ENCODE peak calls at places on chromosomes 1 and 21, in eight cellular contexts. One of them, this sample, is unnamed.

GRCh38 chr1:226870026-226870322 is 442 bp upstream of the PSEN2 start:
- DNase-seq in GM06990: no peak
- DNase-seq in neural crest cell: no peak
- DNase-seq in NCI-H2081: no peak
- DNase-seq in RWPE1: peak; percentile 52
- DNase-seq in GM23248: no peak
- DNase-seq in CD8-positive, alpha-beta memory T cell: no peak
- DNase-seq in Panc1: no peak
- DNase-seq in this sample: no peak

GRCh38 chr1:111707906-111708305 is 31.3 kb downstream of the INKA2 start:
- DNase-seq in GM06990: no peak
- DNase-seq in CD8-positive, alpha-beta memory T cell: no peak
- DNase-seq in NCI-H2081: no peak
- DNase-seq in GM23248: no peak
- DNase-seq in RWPE1: no peak
- DNase-seq in neural crest cell: no peak
- DNase-seq in Panc1: no peak
- DNase-seq in this sample: no peak

GRCh38 chr1:39387452-39387851 is 104.0 kb upstream of the BMP8A start:
- DNase-seq in NCI-H2081: no peak
- DNase-seq in Panc1: no peak
- DNase-seq in CD8-positive, alpha-beta memory T cell: no peak
- DNase-seq in GM06990: no peak
- DNase-seq in neural crest cell: no peak
- DNase-seq in RWPE1: peak; percentile 68
- DNase-seq in GM23248: peak; percentile 88
- DNase-seq in this sample: no peak

GRCh38 chr1:226903819-226904710 is 33.6 kb downstream of the PSEN2 start:
- DNase-seq in Panc1: no peak
- DNase-seq in NCI-H2081: no peak
- DNase-seq in CD8-positive, alpha-beta memory T cell: no peak
- DNase-seq in GM23248: peak; percentile 55
- DNase-seq in neural crest cell: no peak
- DNase-seq in GM06990: no peak
- DNase-seq in RWPE1: no peak
- DNase-seq in this sample: no peak

GRCh38 chr1:158952416-158952815 is 21.1 kb downstream of the PYHIN1 start:
- DNase-seq in GM06990: no peak
- DNase-seq in RWPE1: no peak
- DNase-seq in Panc1: no peak
- DNase-seq in CD8-positive, alpha-beta memory T cell: no peak
- DNase-seq in GM23248: no peak
- DNase-seq in neural crest cell: no peak
- DNase-seq in NCI-H2081: no peak
- DNase-seq in this sample: no peak

GRCh38 chr1:163875927-163876320 is 554.2 kb downstream of the NUF2 start:
- DNase-seq in Panc1: no peak
- DNase-seq in GM23248: peak; percentile 92
- DNase-seq in GM06990: no peak
- DNase-seq in CD8-positive, alpha-beta memory T cell: no peak
- DNase-seq in neural crest cell: no peak
- DNase-seq in NCI-H2081: no peak
- DNase-seq in RWPE1: no peak
- DNase-seq in this sample: no peak

GRCh38 chr1:11913291-11913690 is 12.9 kb downstream of the KIAA2013 start:
- DNase-seq in neural crest cell: no peak
- DNase-seq in GM06990: no peak
- DNase-seq in Panc1: no peak
- DNase-seq in GM23248: no peak
- DNase-seq in CD8-positive, alpha-beta memory T cell: no peak
- DNase-seq in NCI-H2081: no peak
- DNase-seq in RWPE1: no peak
- DNase-seq in this sample: no peak

GRCh38 chr1:88141499-88142074 is 542.5 kb upstream of the PKN2 start:
- DNase-seq in CD8-positive, alpha-beta memory T cell: no peak
- DNase-seq in NCI-H2081: no peak
- DNase-seq in GM23248: no peak
- DNase-seq in Panc1: no peak
- DNase-seq in RWPE1: no peak
- DNase-seq in neural crest cell: no peak
- DNase-seq in GM06990: no peak
- DNase-seq in this sample: no peak

GRCh38 chr1:53638641-53639035 is 100.3 kb downstream of the GLIS1 start:
- DNase-seq in GM06990: no peak
- DNase-seq in NCI-H2081: no peak
- DNase-seq in neural crest cell: no peak
- DNase-seq in CD8-positive, alpha-beta memory T cell: no peak
- DNase-seq in RWPE1: no peak
- DNase-seq in Panc1: no peak
- DNase-seq in GM23248: no peak
- DNase-seq in this sample: no peak

GRCh38 chr1:78619446-78619802 is 824 bp upstream of the IFI44L start:
- DNase-seq in CD8-positive, alpha-beta memory T cell: no peak
- DNase-seq in GM06990: no peak
- DNase-seq in GM23248: no peak
- DNase-seq in neural crest cell: no peak
- DNase-seq in RWPE1: peak; percentile 1
- DNase-seq in NCI-H2081: no peak
- DNase-seq in Panc1: no peak
- DNase-seq in this sample: no peak

GRCh38 chr1:3019516-3020051 is 1.7 kb upstream of the ACTRT2 start:
- DNase-seq in GM23248: no peak
- DNase-seq in RWPE1: no peak
- DNase-seq in NCI-H2081: no peak
- DNase-seq in GM06990: no peak
- DNase-seq in Panc1: no peak
- DNase-seq in neural crest cell: no peak
- DNase-seq in CD8-positive, alpha-beta memory T cell: no peak
- DNase-seq in this sample: no peak

GRCh38 chr1:73839922-73840321 is 358.1 kb downstream of the LRRIQ3 start:
- DNase-seq in CD8-positive, alpha-beta memory T cell: no peak
- DNase-seq in GM23248: peak; percentile 3
- DNase-seq in NCI-H2081: peak; percentile 10
- DNase-seq in neural crest cell: no peak
- DNase-seq in Panc1: no peak
- DNase-seq in RWPE1: no peak
- DNase-seq in GM06990: no peak
- DNase-seq in this sample: no peak

GRCh38 chr21:41766883-41767605 is at the start of gene RIPK4:
- DNase-seq in CD8-positive, alpha-beta memory T cell: peak; percentile 25
- DNase-seq in Panc1: no peak
- DNase-seq in RWPE1: peak; percentile 90
- DNase-seq in GM23248: peak; percentile 80
- DNase-seq in GM06990: peak; percentile 58
- DNase-seq in neural crest cell: no peak
- DNase-seq in NCI-H2081: peak; percentile 76
- DNase-seq in this sample: peak; percentile 61

GRCh38 chr1:208230668-208231529 is 13.3 kb downstream of the PLXNA2 start:
- DNase-seq in NCI-H2081: no peak
- DNase-seq in GM23248: no peak
- DNase-seq in neural crest cell: no peak
- DNase-seq in GM06990: no peak
- DNase-seq in RWPE1: peak; percentile 50
- DNase-seq in CD8-positive, alpha-beta memory T cell: no peak
- DNase-seq in Panc1: no peak
- DNase-seq in this sample: no peak

GRCh38 chr1:225876900-225877510 is 5.2 kb downstream of the TMEM63A start:
- DNase-seq in Panc1: no peak
- DNase-seq in GM23248: no peak
- DNase-seq in neural crest cell: no peak
- DNase-seq in CD8-positive, alpha-beta memory T cell: no peak
- DNase-seq in RWPE1: no peak
- DNase-seq in NCI-H2081: no peak
- DNase-seq in GM06990: no peak
- DNase-seq in this sample: no peak

GRCh38 chr21:44436958-44437357 is 18.4 kb upstream of the LRRC3 start:
- DNase-seq in RWPE1: no peak
- DNase-seq in GM06990: no peak
- DNase-seq in neural crest cell: no peak
- DNase-seq in GM23248: no peak
- DNase-seq in NCI-H2081: no peak
- DNase-seq in CD8-positive, alpha-beta memory T cell: no peak
- DNase-seq in Panc1: no peak
- DNase-seq in this sample: no peak

GRCh38 chr1:185984113-185984836 is 250.1 kb downstream of the HMCN1 start:
- DNase-seq in GM06990: no peak
- DNase-seq in NCI-H2081: no peak
- DNase-seq in GM23248: no peak
- DNase-seq in neural crest cell: no peak
- DNase-seq in CD8-positive, alpha-beta memory T cell: no peak
- DNase-seq in Panc1: no peak
- DNase-seq in RWPE1: no peak
- DNase-seq in this sample: no peak

GRCh38 chr21:26448751-26449150 is 124.3 kb downstream of the CYYR1 start:
- DNase-seq in CD8-positive, alpha-beta memory T cell: no peak
- DNase-seq in Panc1: no peak
- DNase-seq in GM23248: peak; percentile 84
- DNase-seq in GM06990: no peak
- DNase-seq in RWPE1: peak; percentile 13
- DNase-seq in neural crest cell: no peak
- DNase-seq in NCI-H2081: no peak
- DNase-seq in this sample: no peak

GRCh38 chr1:231708394-231708793 is 81.8 kb downstream of the DISC1 start:
- DNase-seq in GM06990: no peak
- DNase-seq in Panc1: no peak
- DNase-seq in GM23248: no peak
- DNase-seq in CD8-positive, alpha-beta memory T cell: no peak
- DNase-seq in RWPE1: no peak
- DNase-seq in neural crest cell: no peak
- DNase-seq in NCI-H2081: no peak
- DNase-seq in this sample: no peak

GRCh38 chr1:50750021-50750619 is 209.9 kb downstream of the FAF1 start:
- DNase-seq in RWPE1: peak; percentile 30
- DNase-seq in Panc1: no peak
- DNase-seq in GM06990: no peak
- DNase-seq in CD8-positive, alpha-beta memory T cell: no peak
- DNase-seq in GM23248: peak; percentile 60
- DNase-seq in neural crest cell: peak; percentile 16
- DNase-seq in NCI-H2081: no peak
- DNase-seq in this sample: no peak

GRCh38 chr1:81801032-81801833 is 499 bp downstream of the ADGRL2 start:
- DNase-seq in GM23248: peak; percentile 95
- DNase-seq in GM06990: peak; percentile 34
- DNase-seq in neural crest cell: peak; percentile 70
- DNase-seq in RWPE1: peak; percentile 36
- DNase-seq in Panc1: peak; percentile 10
- DNase-seq in CD8-positive, alpha-beta memory T cell: no peak
- DNase-seq in NCI-H2081: peak; percentile 75
- DNase-seq in this sample: peak; percentile 72

GRCh38 chr1:175783126-175783722 is 39.8 kb upstream of the TNR start:
- DNase-seq in RWPE1: no peak
- DNase-seq in NCI-H2081: no peak
- DNase-seq in Panc1: no peak
- DNase-seq in neural crest cell: no peak
- DNase-seq in CD8-positive, alpha-beta memory T cell: no peak
- DNase-seq in GM23248: peak; percentile 23
- DNase-seq in GM06990: no peak
- DNase-seq in this sample: no peak

GRCh38 chr1:11453742-11454442 is 25.1 kb upstream of the DISP3 start:
- DNase-seq in NCI-H2081: no peak
- DNase-seq in neural crest cell: no peak
- DNase-seq in GM23248: no peak
- DNase-seq in CD8-positive, alpha-beta memory T cell: no peak
- DNase-seq in RWPE1: no peak
- DNase-seq in GM06990: no peak
- DNase-seq in Panc1: no peak
- DNase-seq in this sample: no peak

GRCh38 chr21:42541174-42541573 is 27.5 kb downstream of the SLC37A1 start:
- DNase-seq in GM06990: no peak
- DNase-seq in Panc1: no peak
- DNase-seq in neural crest cell: no peak
- DNase-seq in CD8-positive, alpha-beta memory T cell: no peak
- DNase-seq in GM23248: no peak
- DNase-seq in RWPE1: no peak
- DNase-seq in NCI-H2081: no peak
- DNase-seq in this sample: no peak

GRCh38 chr1:219323426-219323825 is 149.7 kb downstream of the LYPLAL1 start:
- DNase-seq in GM23248: no peak
- DNase-seq in Panc1: no peak
- DNase-seq in RWPE1: no peak
- DNase-seq in NCI-H2081: no peak
- DNase-seq in neural crest cell: no peak
- DNase-seq in GM06990: no peak
- DNase-seq in CD8-positive, alpha-beta memory T cell: no peak
- DNase-seq in this sample: no peak

GRCh38 chr1:32247452-32247851 is 430 bp downstream of the FAM167B start:
- DNase-seq in RWPE1: no peak
- DNase-seq in GM23248: no peak
- DNase-seq in GM06990: no peak
- DNase-seq in NCI-H2081: no peak
- DNase-seq in neural crest cell: no peak
- DNase-seq in CD8-positive, alpha-beta memory T cell: no peak
- DNase-seq in Panc1: no peak
- DNase-seq in this sample: no peak

GRCh38 chr1:227712648-227713047 is 22.5 kb downstream of the JMJD4 start:
- DNase-seq in Panc1: no peak
- DNase-seq in RWPE1: no peak
- DNase-seq in NCI-H2081: no peak
- DNase-seq in GM06990: peak; percentile 71
- DNase-seq in GM23248: no peak
- DNase-seq in CD8-positive, alpha-beta memory T cell: no peak
- DNase-seq in neural crest cell: no peak
- DNase-seq in this sample: no peak

GRCh38 chr1:113389356-113389952 is 861 bp upstream of the MAGI3 start:
- DNase-seq in neural crest cell: no peak
- DNase-seq in GM06990: no peak
- DNase-seq in GM23248: no peak
- DNase-seq in RWPE1: no peak
- DNase-seq in Panc1: no peak
- DNase-seq in NCI-H2081: no peak
- DNase-seq in CD8-positive, alpha-beta memory T cell: no peak
- DNase-seq in this sample: no peak

GRCh38 chr1:62530516-62531154 is 66.7 kb upstream of the ANGPTL3 start:
- DNase-seq in CD8-positive, alpha-beta memory T cell: no peak
- DNase-seq in GM06990: no peak
- DNase-seq in neural crest cell: peak; percentile 32
- DNase-seq in Panc1: no peak
- DNase-seq in RWPE1: peak; percentile 39
- DNase-seq in NCI-H2081: no peak
- DNase-seq in GM23248: no peak
- DNase-seq in this sample: peak; percentile 55

GRCh38 chr1:26789953-26790352 is 2.2 kb downstream of the PIGV start:
- DNase-seq in RWPE1: no peak
- DNase-seq in GM23248: no peak
- DNase-seq in GM06990: no peak
- DNase-seq in neural crest cell: no peak
- DNase-seq in Panc1: no peak
- DNase-seq in NCI-H2081: no peak
- DNase-seq in CD8-positive, alpha-beta memory T cell: no peak
- DNase-seq in this sample: no peak

GRCh38 chr1:24117722-24118409 is 5.9 kb upstream of the MYOM3 start:
- DNase-seq in neural crest cell: no peak
- DNase-seq in GM06990: no peak
- DNase-seq in GM23248: peak; percentile 90
- DNase-seq in Panc1: no peak
- DNase-seq in RWPE1: peak; percentile 89
- DNase-seq in CD8-positive, alpha-beta memory T cell: no peak
- DNase-seq in NCI-H2081: no peak
- DNase-seq in this sample: no peak

GRCh38 chr21:35111531-35111930 is 62.4 kb upstream of the RUNX1 start:
- DNase-seq in NCI-H2081: no peak
- DNase-seq in CD8-positive, alpha-beta memory T cell: no peak
- DNase-seq in neural crest cell: no peak
- DNase-seq in GM23248: no peak
- DNase-seq in Panc1: no peak
- DNase-seq in GM06990: no peak
- DNase-seq in RWPE1: peak; percentile 32
- DNase-seq in this sample: no peak

GRCh38 chr21:14712121-14712520 is 166.0 kb upstream of the SAMSN1 start:
- DNase-seq in RWPE1: no peak
- DNase-seq in NCI-H2081: no peak
- DNase-seq in GM06990: no peak
- DNase-seq in CD8-positive, alpha-beta memory T cell: no peak
- DNase-seq in GM23248: no peak
- DNase-seq in Panc1: no peak
- DNase-seq in neural crest cell: no peak
- DNase-seq in this sample: no peak

This sample was measured in iPS DF 6.9.